ENCODE peak calls at places on chromosomes 11 and 22, in eight cellular contexts. H is mucosa of descending colon, P is fibroblast of the aortic adventitia, Z is AG04450, X is left ventricle myocardium inferior, W is foreskin fibroblast, T is astrocyte of the spinal cord, K is prostate gland. Q is an unnamed sample.
A peak's percentile ranks its signal among the peaks of the same experiment; 100 is the strongest.

GRCh38 chr11:114916406-114916805 is 238.1 kb downstream of the NXPE2 start:
- DNase-seq in H (no peak), P (no peak), Z (no peak), X (no peak), W (no peak), T (no peak), K (no peak), Q (no peak)

GRCh38 chr11:11381471-11382100 is 28.5 kb upstream of the CSNK2A3 start:
- DNase-seq in H (no peak), P (peak; percentile 2), Z (no peak), X (no peak), W (no peak), T (no peak), K (no peak), Q (no peak)

GRCh38 chr11:31806944-31807790 is 4.0 kb downstream of the PAX6 start:
- DNase-seq in H (no peak), P (no peak), Z (no peak), X (no peak), W (no peak), T (no peak), K (no peak), Q (no peak)

GRCh38 chr22:37790234-37790633 is 17.5 kb upstream of the GCAT start:
- DNase-seq in H (no peak), P (no peak), Z (no peak), X (no peak), W (no peak), T (no peak), K (no peak), Q (no peak)

GRCh38 chr11:44143987-44144909 is 48.8 kb downstream of the EXT2 start:
- DNase-seq in H (peak; percentile 4), P (no peak), Z (no peak), X (no peak), W (no peak), T (no peak), K (peak; percentile 69), Q (no peak)

GRCh38 chr11:88332851-88333250 is 4.7 kb downstream of the CTSC start:
- DNase-seq in H (no peak), P (peak; percentile 37), Z (no peak), X (no peak), W (peak; percentile 47), T (peak; percentile 30), K (no peak), Q (no peak)

GRCh38 chr11:45774023-45774655 is 30.8 kb upstream of the SLC35C1 start:
- DNase-seq in H (no peak), P (no peak), Z (no peak), X (no peak), W (no peak), T (no peak), K (no peak), Q (no peak)

GRCh38 chr22:39248254-39248653 is 3.5 kb upstream of the PDGFB start:
- DNase-seq in H (no peak), P (peak; percentile 32), Z (no peak), X (no peak), W (no peak), T (no peak), K (no peak), Q (no peak)

DNA sequence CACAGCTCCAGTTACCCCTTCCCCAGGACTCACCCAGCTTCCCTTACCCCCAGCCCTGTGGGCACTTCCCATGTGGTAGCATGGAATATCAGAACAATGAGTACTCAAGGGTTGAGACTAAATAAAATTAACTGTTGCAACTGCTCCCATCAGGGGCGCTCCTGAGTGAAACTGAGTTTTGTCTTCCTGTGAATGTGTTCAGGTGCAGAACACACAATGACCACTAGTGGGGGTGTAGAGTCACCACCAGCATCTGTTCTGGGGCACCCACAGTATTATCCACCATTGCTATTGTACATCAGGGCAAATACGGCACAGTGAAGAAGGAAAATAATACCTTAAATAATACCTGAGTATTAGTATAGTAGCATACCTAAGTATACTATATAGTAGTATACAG is 689.7 kb downstream of the TBC1D22A start:
- DNase-seq in H (peak; percentile 36), P (no peak), Z (no peak), X (no peak), W (no peak), T (no peak), K (no peak), Q (no peak)
- TF ChIP-seq CTCF in H (no peak), P (no peak), Z (no peak), X (peak; percentile 38), W (no peak), T (peak; percentile 16), K (peak; percentile 26), Q (peak; percentile 43)

GRCh38 chr11:27040302-27041115 is at the start of gene BBOX1:
- DNase-seq in H (no peak), P (no peak), Z (no peak), X (no peak), W (peak; percentile 14), T (no peak), K (peak; percentile 38), Q (peak; percentile 36)
- TF ChIP-seq CTCF in H (no peak), P (no peak), Z (no peak), X (no peak), W (no peak), T (no peak), K (no peak), Q (no peak)

GRCh38 chr22:35150163-35151107 is 84.5 kb downstream of the ISX start:
- DNase-seq in H (peak; percentile 86), P (peak; percentile 33), Z (no peak), X (peak; percentile 52), W (peak; percentile 49), T (peak; percentile 13), K (peak; percentile 62), Q (peak; percentile 26)

GRCh38 chr22:35156945-35157344 is 91.0 kb downstream of the ISX start:
- DNase-seq in H (no peak), P (no peak), Z (no peak), X (no peak), W (no peak), T (no peak), K (no peak), Q (no peak)

GRCh38 chr22:35155403-35156025 is 89.6 kb downstream of the ISX start:
- DNase-seq in H (no peak), P (no peak), Z (no peak), X (no peak), W (no peak), T (no peak), K (no peak), Q (no peak)

GRCh38 chr22:35152316-35152715 is 86.4 kb downstream of the ISX start:
- DNase-seq in H (no peak), P (no peak), Z (no peak), X (no peak), W (no peak), T (no peak), K (no peak), Q (no peak)

GRCh38 chr22:35154937-35155387 is 89.0 kb downstream of the ISX start:
- DNase-seq in H (peak; percentile 78), P (peak; percentile 46), Z (peak; percentile 11), X (peak; percentile 26), W (peak; percentile 67), T (peak; percentile 38), K (peak; percentile 75), Q (peak; percentile 20)
- TF ChIP-seq CTCF in H (peak; percentile 69), P (peak; percentile 83), Z (peak; percentile 85), X (peak; percentile 78), W (peak; percentile 95), T (peak; percentile 91), K (peak; percentile 68), Q (peak; percentile 84)

GRCh38 chr11:109298865-109299264 is 123.1 kb upstream of the C11orf87 start:
- DNase-seq in H (no peak), P (no peak), Z (no peak), X (no peak), W (peak; percentile 65), T (no peak), K (no peak), Q (no peak)
- TF ChIP-seq CTCF in H (no peak), P (no peak), Z (no peak), X (no peak), W (no peak), T (no peak), K (no peak), Q (no peak)

GRCh38 chr11:26285593-26285992 is 46.3 kb upstream of the ANO3 start:
- DNase-seq in H (no peak), P (no peak), Z (no peak), X (no peak), W (peak; percentile 18), T (no peak), K (no peak), Q (no peak)
- TF ChIP-seq CTCF in H (no peak), P (no peak), Z (no peak), X (no peak), W (no peak), T (no peak), K (no peak), Q (no peak)

GRCh38 chr11:77475206-77475605 is 1.3 kb upstream of the PAK1 start:
- DNase-seq in H (no peak), P (no peak), Z (no peak), X (no peak), W (no peak), T (no peak), K (no peak), Q (no peak)

GRCh38 chr11:77471520-77472234 is 2.2 kb downstream of the PAK1 start:
- DNase-seq in H (peak; percentile 91), P (no peak), Z (no peak), X (no peak), W (no peak), T (no peak), K (peak; percentile 63), Q (no peak)

GRCh38 chr11:77474509-77475070 is 696 bp upstream of the PAK1 start:
- DNase-seq in H (no peak), P (no peak), Z (no peak), X (no peak), W (no peak), T (no peak), K (peak; percentile 14), Q (no peak)

GRCh38 chr11:77473001-77473800 is 693 bp downstream of the PAK1 start:
- DNase-seq in H (peak; percentile 71), P (no peak), Z (no peak), X (peak; percentile 38), W (peak; percentile 54), T (peak; percentile 16), K (peak; percentile 27), Q (no peak)

DNA sequence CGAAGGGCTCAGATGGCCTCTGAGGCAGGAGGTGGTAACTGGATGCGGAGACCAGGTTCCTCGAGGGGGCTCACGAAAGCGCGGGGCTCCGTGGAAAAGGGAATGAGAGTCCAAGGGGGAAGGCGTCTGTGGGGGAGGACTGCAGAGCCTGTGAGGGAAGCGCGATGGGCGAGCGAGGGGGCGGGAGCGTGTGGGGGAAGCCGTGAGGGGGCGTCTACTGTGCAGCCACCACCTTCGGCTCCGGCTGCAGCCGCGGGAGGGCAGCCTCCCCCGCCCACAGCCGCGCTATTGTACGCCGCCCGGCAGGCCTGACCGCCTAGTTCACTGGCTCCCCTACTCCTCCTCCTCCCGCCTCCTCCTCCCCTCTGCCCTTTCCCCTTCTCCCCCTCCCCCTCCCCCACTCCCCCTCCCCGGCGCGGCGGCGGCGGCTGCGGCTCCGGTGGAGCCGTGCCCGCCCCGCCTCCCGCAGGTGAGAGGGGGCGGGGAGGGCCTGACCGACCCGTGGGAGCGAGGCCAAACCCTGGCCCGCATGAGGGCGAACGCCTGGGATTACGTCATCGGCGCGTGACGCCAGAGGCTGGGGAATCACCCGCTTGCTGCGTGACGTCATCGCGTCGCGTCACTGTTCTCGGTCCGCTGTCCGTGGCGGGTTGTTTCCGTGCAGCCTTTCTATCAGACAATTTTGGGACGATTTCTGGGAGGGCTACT is at the start of gene PAK1:
- DNase-seq in H (peak; percentile 92), P (peak; percentile 76), Z (peak; percentile 34), X (peak; percentile 76), W (peak; percentile 95), T (peak; percentile 76), K (peak; percentile 80), Q (peak; percentile 10)
- TF ChIP-seq CTCF in H (no peak), P (peak; percentile 28), Z (peak; percentile 30), X (peak; percentile 24), W (peak; percentile 17), T (no peak), K (no peak), Q (peak; percentile 31)